ENCODE peak calls at places on chromosomes 3 and 15, in four cellular contexts. C is K562, F is H1, R is GM12878. S is an unnamed sample.

GRCh38 chr15:63430766-63431451 is 49.3 kb upstream of the CA12 start:
- DNase-seq in R (no peak), C (no peak), F (no peak), S (no peak)

GRCh38 chr15:40420793-40421192 is 15.2 kb downstream of the IVD start:
- DNase-seq in C (no peak), F (no peak), R (no peak), S (no peak)

GRCh38 chr3:139291276-139292051 is 52.4 kb upstream of the MRPS22 start:
- DNase-seq in R (no peak), F (no peak), C (no peak), S (no peak)

GRCh38 chr3:48018841-48019240 is 2.6 kb upstream of the MAP4 start:
- DNase-seq in F (no peak), C (no peak), R (no peak), S (peak; percentile 12)

GRCh38 chr3:134249935-134250716 is 533 bp downstream of the RYK start:
- DNase-seq in F (peak; percentile 77), C (peak; percentile 52), R (no peak), S (peak; percentile 39)

GRCh38 chr3:126129408-126129891 is 45.5 kb upstream of the SLC41A3 start:
- DNase-seq in F (peak; percentile 39), C (no peak), R (no peak), S (no peak)

GRCh38 chr3:131582438-131582837 is 79.7 kb upstream of the MRPL3 start:
- DNase-seq in R (no peak), F (no peak), C (peak; percentile 53), S (no peak)

GRCh38 chr15:61835476-61836106 is 224.7 kb downstream of the VPS13C start:
- DNase-seq in R (no peak), C (peak; percentile 71), F (peak; percentile 89), S (peak; percentile 35)

GRCh38 chr15:48680841-48681240 is 35.3 kb upstream of the FBN1 start:
- DNase-seq in R (no peak), C (no peak), F (no peak), S (no peak)

GRCh38 chr3:127761101-127761802 is 61.1 kb downstream of the MGLL start:
- DNase-seq in F (no peak), R (no peak), C (no peak), S (no peak)

DNA sequence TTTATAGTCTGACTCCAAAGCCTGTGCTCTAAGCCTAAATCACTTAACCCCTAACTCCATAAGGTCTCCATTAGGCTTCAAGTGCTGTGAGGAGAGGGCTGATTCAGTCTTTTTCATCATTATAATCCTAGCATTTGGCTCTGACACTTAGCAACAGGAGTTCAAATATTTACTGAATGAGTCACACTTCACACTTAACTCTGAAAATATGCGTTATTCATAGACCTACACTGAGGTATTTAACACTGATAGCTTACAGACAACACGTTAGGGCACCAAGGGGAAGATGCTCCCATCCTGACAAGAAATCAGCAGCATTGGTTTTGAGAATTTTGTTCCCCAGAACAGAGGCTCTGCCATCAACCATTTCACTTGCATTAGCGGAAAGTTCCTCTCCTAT is 53.5 kb downstream of the MSL2 start:
- DNase-seq in F (no peak), R (no peak), C (no peak), S (peak; percentile 43)
- TF ChIP-seq ATF3 in F (no peak), R (no peak), C (no peak), S (peak; percentile 57)

GRCh38 chr3:30544811-30545210 is 61.6 kb upstream of the TGFBR2 start:
- DNase-seq in F (no peak), C (no peak), R (no peak), S (no peak)
- TF ChIP-seq CHD2 in F (no peak), C (no peak), R (no peak), S (no peak)

DNA sequence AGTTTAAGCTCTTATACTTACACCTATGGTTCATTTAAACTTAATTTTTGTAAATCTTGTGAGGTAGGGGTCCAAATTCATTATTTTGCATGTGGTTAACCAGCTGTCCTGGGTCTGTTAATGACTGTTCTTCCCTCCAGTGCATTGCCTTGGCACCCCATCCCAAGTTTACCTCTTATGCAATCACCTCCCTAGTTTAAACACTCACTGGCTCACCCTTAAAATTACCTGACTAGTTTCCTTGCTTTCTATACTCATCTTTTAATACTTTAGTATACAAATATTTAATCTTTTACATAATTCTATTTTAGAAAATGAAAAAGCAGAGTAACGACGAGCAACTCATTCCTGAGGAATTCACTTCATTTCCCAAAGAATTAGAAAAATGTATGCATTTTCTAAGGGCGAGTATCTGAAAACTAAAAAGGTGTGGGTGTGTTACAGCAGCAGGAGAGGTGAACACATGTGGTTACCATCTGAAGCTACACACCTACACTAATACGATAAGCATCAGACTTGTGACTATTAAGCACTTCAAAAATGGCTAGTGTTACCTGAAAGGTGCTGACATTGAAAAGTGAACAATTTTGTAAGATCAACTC is 33.7 kb downstream of the TJP1 start:
- DNase-seq in C (no peak), R (no peak), F (no peak), S (no peak)
- TF ChIP-seq ATF3 in C (no peak), R (no peak), F (no peak), S (no peak)

GRCh38 chr3:12559520-12559919 is 2.6 kb downstream of the MKRN2 start:
- DNase-seq in R (no peak), F (no peak), C (no peak), S (no peak)

GRCh38 chr3:12558706-12559105 is 1.8 kb downstream of the MKRN2 start:
- DNase-seq in F (no peak), C (no peak), R (no peak), S (no peak)

GRCh38 chr3:12561397-12561796 is 4.5 kb downstream of the MKRN2 start:
- DNase-seq in R (no peak), F (no peak), C (no peak), S (no peak)

GRCh38 chr3:12562451-12562850 is 5.6 kb downstream of the MKRN2 start:
- DNase-seq in R (no peak), C (no peak), F (no peak), S (no peak)

DNA sequence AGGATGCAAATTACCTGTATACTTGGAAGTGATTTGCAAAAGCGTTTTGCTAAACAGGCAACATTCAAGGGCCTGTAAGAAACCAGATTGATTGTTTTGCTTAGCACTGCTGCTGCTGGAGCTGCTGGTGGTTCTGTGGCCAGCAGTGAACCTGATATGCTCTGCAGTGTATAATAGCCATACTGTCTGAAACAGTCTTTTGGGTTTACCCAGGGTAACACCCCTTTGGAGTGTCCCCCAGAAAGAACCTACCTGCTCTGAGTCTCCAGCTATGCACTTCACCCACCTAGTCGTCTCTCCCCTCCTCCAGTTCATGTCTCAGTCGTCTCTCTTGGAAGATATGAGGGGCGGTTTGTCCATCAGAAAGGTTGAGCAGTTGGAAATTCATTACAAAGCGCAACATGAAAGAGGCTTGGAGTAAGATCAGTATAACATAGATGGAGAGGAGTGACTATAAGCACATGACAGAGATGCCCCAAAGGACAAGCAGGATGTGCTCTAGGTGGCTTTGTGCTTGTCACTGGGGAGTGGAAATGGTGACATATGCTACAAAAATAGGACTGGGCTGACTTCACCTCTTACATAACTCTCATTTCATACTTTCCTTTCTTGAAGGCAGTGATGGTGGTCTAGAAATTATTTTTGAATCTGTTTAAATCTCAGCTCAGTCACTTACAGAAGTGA is 3.8 kb downstream of the MKRN2 start:
- DNase-seq in C (no peak), F (no peak), R (peak; percentile 63), S (no peak)
- TF ChIP-seq CHD2 in C (no peak), F (no peak), R (no peak), S (no peak)

DNA sequence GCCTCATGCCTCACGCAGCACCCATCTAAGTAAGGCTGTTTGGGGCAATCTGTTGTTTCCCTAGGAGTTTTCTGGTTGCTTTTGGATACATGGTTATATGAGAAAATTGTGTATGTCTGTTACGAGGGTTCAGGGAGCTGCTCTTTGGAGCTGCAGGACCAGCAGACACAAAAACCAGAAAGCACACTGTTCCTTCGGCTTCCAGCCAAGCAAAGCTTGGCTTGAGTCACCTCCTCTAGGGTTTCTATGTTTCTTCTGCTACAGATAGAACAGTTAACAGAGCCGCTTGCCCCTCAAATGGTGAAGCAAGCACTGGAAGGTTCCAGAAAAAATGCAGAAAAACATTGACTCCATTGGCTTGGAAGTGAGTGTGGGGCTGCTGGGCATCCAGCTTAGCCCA is 49.2 kb upstream of the CTDSPL start:
- DNase-seq in R (no peak), F (no peak), C (no peak), S (no peak)
- TF ChIP-seq ATF3 in R (no peak), F (no peak), C (no peak), S (no peak)

GRCh38 chr15:46091860-46092450 is 457.1 kb downstream of the SQOR start:
- DNase-seq in F (peak; percentile 59), R (no peak), C (peak; percentile 10), S (peak; percentile 12)
- TF ChIP-seq CHD2 in F (no peak), R (no peak), C (no peak), S (no peak)